ENCODE peak calls at places on chromosomes 12 and 14, in ten cellular contexts. One of them, this sample, is unnamed.

GRCh38 chr12:114319422-114319821 is 86.5 kb downstream of the TBX5 start:
- DNase-seq in AG09319: peak
- DNase-seq in adrenal gland: no peak
- DNase-seq in MV-4-11: no peak
- DNase-seq in NCI-H1092 treated with DMSO at 0.1 percent for 48 hours: no peak
- DNase-seq in choroid plexus epithelial cell: no peak
- DNase-seq in activated T-cell treated with anti-CD3 and anti-CD28 coated beads, Interleukin-2, amount 50 U/mL, for 48 hours: no peak
- DNase-seq in GM06990: no peak
- DNase-seq in stimulated activated CD4-positive, alpha-beta T cell treated with anti-CD3 and anti-CD28 coated beads, Interleukin-4, amount 100 ng/mL, for 1 hour: no peak
- DNase-seq in effector memory CD8-positive, alpha-beta T cell: no peak
- DNase-seq in this sample: no peak

GRCh38 chr14:52740751-52741150 is 10.8 kb downstream of the STYX start:
- DNase-seq in AG09319: no peak
- DNase-seq in adrenal gland: no peak
- DNase-seq in MV-4-11: no peak
- DNase-seq in NCI-H1092 treated with DMSO at 0.1 percent for 48 hours: no peak
- DNase-seq in choroid plexus epithelial cell: no peak
- DNase-seq in activated T-cell treated with anti-CD3 and anti-CD28 coated beads, Interleukin-2, amount 50 U/mL, for 48 hours: no peak
- DNase-seq in GM06990: no peak
- DNase-seq in stimulated activated CD4-positive, alpha-beta T cell treated with anti-CD3 and anti-CD28 coated beads, Interleukin-4, amount 100 ng/mL, for 1 hour: no peak
- DNase-seq in effector memory CD8-positive, alpha-beta T cell: no peak
- DNase-seq in this sample: no peak

GRCh38 chr12:79885956-79886490 is 48.9 kb downstream of the PPP1R12A start:
- DNase-seq in AG09319: no peak
- DNase-seq in adrenal gland: no peak
- DNase-seq in MV-4-11: peak
- DNase-seq in NCI-H1092 treated with DMSO at 0.1 percent for 48 hours: no peak
- DNase-seq in choroid plexus epithelial cell: peak
- DNase-seq in activated T-cell treated with anti-CD3 and anti-CD28 coated beads, Interleukin-2, amount 50 U/mL, for 48 hours: no peak
- DNase-seq in GM06990: no peak
- DNase-seq in stimulated activated CD4-positive, alpha-beta T cell treated with anti-CD3 and anti-CD28 coated beads, Interleukin-4, amount 100 ng/mL, for 1 hour: no peak
- DNase-seq in effector memory CD8-positive, alpha-beta T cell: no peak
- DNase-seq in this sample: no peak

GRCh38 chr14:89870335-89870734 is 84.2 kb downstream of the EFCAB11 start:
- DNase-seq in AG09319: no peak
- DNase-seq in adrenal gland: no peak
- DNase-seq in MV-4-11: no peak
- DNase-seq in NCI-H1092 treated with DMSO at 0.1 percent for 48 hours: no peak
- DNase-seq in choroid plexus epithelial cell: peak
- DNase-seq in activated T-cell treated with anti-CD3 and anti-CD28 coated beads, Interleukin-2, amount 50 U/mL, for 48 hours: no peak
- DNase-seq in GM06990: no peak
- DNase-seq in stimulated activated CD4-positive, alpha-beta T cell treated with anti-CD3 and anti-CD28 coated beads, Interleukin-4, amount 100 ng/mL, for 1 hour: no peak
- DNase-seq in effector memory CD8-positive, alpha-beta T cell: no peak
- DNase-seq in this sample: no peak

GRCh38 chr12:63989301-63989845 is 144.9 kb downstream of the SRGAP1 start:
- DNase-seq in AG09319: no peak
- DNase-seq in adrenal gland: no peak
- DNase-seq in MV-4-11: no peak
- DNase-seq in NCI-H1092 treated with DMSO at 0.1 percent for 48 hours: no peak
- DNase-seq in choroid plexus epithelial cell: peak
- DNase-seq in activated T-cell treated with anti-CD3 and anti-CD28 coated beads, Interleukin-2, amount 50 U/mL, for 48 hours: no peak
- DNase-seq in GM06990: no peak
- DNase-seq in stimulated activated CD4-positive, alpha-beta T cell treated with anti-CD3 and anti-CD28 coated beads, Interleukin-4, amount 100 ng/mL, for 1 hour: no peak
- DNase-seq in effector memory CD8-positive, alpha-beta T cell: no peak
- DNase-seq in this sample: no peak

GRCh38 chr12:125300249-125300648 is 235.0 kb downstream of the AACS start:
- DNase-seq in AG09319: no peak
- DNase-seq in adrenal gland: no peak
- DNase-seq in MV-4-11: no peak
- DNase-seq in NCI-H1092 treated with DMSO at 0.1 percent for 48 hours: no peak
- DNase-seq in choroid plexus epithelial cell: no peak
- DNase-seq in activated T-cell treated with anti-CD3 and anti-CD28 coated beads, Interleukin-2, amount 50 U/mL, for 48 hours: no peak
- DNase-seq in GM06990: no peak
- DNase-seq in stimulated activated CD4-positive, alpha-beta T cell treated with anti-CD3 and anti-CD28 coated beads, Interleukin-4, amount 100 ng/mL, for 1 hour: no peak
- DNase-seq in effector memory CD8-positive, alpha-beta T cell: no peak
- DNase-seq in this sample: no peak

GRCh38 chr14:89720741-89721315 is 233.7 kb downstream of the EFCAB11 start:
- DNase-seq in AG09319: no peak
- DNase-seq in adrenal gland: peak
- DNase-seq in MV-4-11: peak
- DNase-seq in NCI-H1092 treated with DMSO at 0.1 percent for 48 hours: no peak
- DNase-seq in choroid plexus epithelial cell: no peak
- DNase-seq in activated T-cell treated with anti-CD3 and anti-CD28 coated beads, Interleukin-2, amount 50 U/mL, for 48 hours: peak
- DNase-seq in GM06990: peak
- DNase-seq in stimulated activated CD4-positive, alpha-beta T cell treated with anti-CD3 and anti-CD28 coated beads, Interleukin-4, amount 100 ng/mL, for 1 hour: peak
- DNase-seq in effector memory CD8-positive, alpha-beta T cell: peak
- DNase-seq in this sample: peak

GRCh38 chr14:22660654-22661053 is 16.5 kb upstream of the OR6J1 start:
- DNase-seq in AG09319: no peak
- DNase-seq in adrenal gland: no peak
- DNase-seq in MV-4-11: no peak
- DNase-seq in NCI-H1092 treated with DMSO at 0.1 percent for 48 hours: no peak
- DNase-seq in choroid plexus epithelial cell: no peak
- DNase-seq in activated T-cell treated with anti-CD3 and anti-CD28 coated beads, Interleukin-2, amount 50 U/mL, for 48 hours: no peak
- DNase-seq in GM06990: no peak
- DNase-seq in stimulated activated CD4-positive, alpha-beta T cell treated with anti-CD3 and anti-CD28 coated beads, Interleukin-4, amount 100 ng/mL, for 1 hour: no peak
- DNase-seq in effector memory CD8-positive, alpha-beta T cell: no peak
- DNase-seq in this sample: no peak

GRCh38 chr12:116609715-116610114 is 50.5 kb downstream of the MAP1LC3B2 start:
- DNase-seq in AG09319: no peak
- DNase-seq in adrenal gland: no peak
- DNase-seq in MV-4-11: peak
- DNase-seq in NCI-H1092 treated with DMSO at 0.1 percent for 48 hours: no peak
- DNase-seq in choroid plexus epithelial cell: no peak
- DNase-seq in activated T-cell treated with anti-CD3 and anti-CD28 coated beads, Interleukin-2, amount 50 U/mL, for 48 hours: peak
- DNase-seq in GM06990: no peak
- DNase-seq in stimulated activated CD4-positive, alpha-beta T cell treated with anti-CD3 and anti-CD28 coated beads, Interleukin-4, amount 100 ng/mL, for 1 hour: peak
- DNase-seq in effector memory CD8-positive, alpha-beta T cell: peak
- DNase-seq in this sample: peak

This sample was measured in Peyer's patch.